ENCODE peak calls at places on chromosomes 1 and 21, in seven cellular contexts. D is tibial artery, B is endodermal cell, K is K562, A is lower leg skin, C is lung, Y is HL-60. O is an unnamed sample.

GRCh38 chr1:177945943-177946650 is 23.8 kb downstream of the SEC16B start:
- DNase-seq in D (no peak), B (peak; percentile 93), K (peak; percentile 70), A (peak; percentile 22), C (peak; percentile 38), Y (no peak), O (peak; percentile 73)

GRCh38 chr1:206693029-206693428 is 8.3 kb downstream of the MAPKAPK2 start:
- DNase-seq in D (peak; percentile 80), B (no peak), K (no peak), A (no peak), C (no peak), Y (no peak), O (no peak)

GRCh38 chr1:163090321-163090945 is 21.3 kb downstream of the RGS4 start:
- DNase-seq in D (no peak), B (no peak), K (no peak), A (no peak), C (no peak), Y (no peak), O (no peak)

GRCh38 chr1:58779837-58780585 is 3.8 kb downstream of the JUN start:
- DNase-seq in D (peak; percentile 33), B (peak; percentile 64), K (no peak), A (peak; percentile 31), C (peak; percentile 50), Y (no peak), O (no peak)

GRCh38 chr1:248373761-248374160 is 1.8 kb upstream of the OR2T6 start:
- DNase-seq in D (no peak), B (no peak), K (no peak), A (no peak), C (no peak), Y (no peak), O (no peak)

GRCh38 chr21:43282358-43283120 is 113.7 kb downstream of the CRYAA start:
- DNase-seq in D (no peak), B (no peak), K (no peak), A (no peak), C (no peak), Y (no peak), O (no peak)

GRCh38 chr1:62625415-62625814 is 28.1 kb downstream of the ANGPTL3 start:
- DNase-seq in D (no peak), B (no peak), K (no peak), A (no peak), C (no peak), Y (peak; percentile 6), O (no peak)

GRCh38 chr1:184387069-184387870 is 441 bp downstream of the C1orf21 start:
- DNase-seq in D (peak; percentile 25), B (peak; percentile 82), K (peak; percentile 29), A (peak; percentile 43), C (peak; percentile 36), Y (no peak), O (peak; percentile 8)

GRCh38 chr1:99645699-99646531 is at the start of gene PALMD:
- DNase-seq in D (peak; percentile 30), B (peak; percentile 65), K (peak; percentile 33), A (peak; percentile 74), C (no peak), Y (no peak), O (no peak)

GRCh38 chr1:172883387-172883791 is 167.4 kb downstream of the TNFSF18 start:
- DNase-seq in D (no peak), B (no peak), K (no peak), A (no peak), C (no peak), Y (no peak), O (no peak)

GRCh38 chr1:76759950-76760349 is 107.3 kb upstream of the ST6GALNAC5 start:
- DNase-seq in D (no peak), B (no peak), K (no peak), A (no peak), C (peak; percentile 73), Y (no peak), O (no peak)

GRCh38 chr1:153537376-153537730 is 1.6 kb upstream of the S100A6 start:
- DNase-seq in D (no peak), B (no peak), K (no peak), A (no peak), C (no peak), Y (no peak), O (no peak)

GRCh38 chr21:36721817-36722216 is 22.9 kb downstream of the SIM2 start:
- DNase-seq in D (no peak), B (peak; percentile 10), K (no peak), A (no peak), C (no peak), Y (no peak), O (peak; percentile 1)

GRCh38 chr1:22447581-22448215 is 4.0 kb upstream of the ZBTB40 start:
- DNase-seq in D (peak; percentile 31), B (no peak), K (no peak), A (no peak), C (no peak), Y (no peak), O (no peak)

GRCh38 chr1:91402023-91402422 is 2.6 kb downstream of the HFM1 start:
- DNase-seq in D (no peak), B (no peak), K (peak; percentile 19), A (no peak), C (no peak), Y (no peak), O (no peak)

GRCh38 chr21:36165356-36165755 is 8.7 kb downstream of the DOP1B start:
- DNase-seq in D (no peak), B (no peak), K (no peak), A (no peak), C (no peak), Y (no peak), O (no peak)

GRCh38 chr1:1308756-1309524 is 543 bp downstream of the PUSL1 start:
- DNase-seq in D (peak; percentile 44), B (peak; percentile 81), K (peak; percentile 56), A (no peak), C (peak; percentile 42), Y (no peak), O (peak; percentile 44)

GRCh38 chr1:18814340-18815202 is 44.9 kb downstream of the TAS1R2 start:
- DNase-seq in D (no peak), B (peak; percentile 61), K (no peak), A (no peak), C (no peak), Y (no peak), O (no peak)

GRCh38 chr1:228939001-228939691 is 203.9 kb downstream of the RHOU start:
- DNase-seq in D (no peak), B (peak; percentile 77), K (no peak), A (no peak), C (no peak), Y (no peak), O (no peak)

DNA sequence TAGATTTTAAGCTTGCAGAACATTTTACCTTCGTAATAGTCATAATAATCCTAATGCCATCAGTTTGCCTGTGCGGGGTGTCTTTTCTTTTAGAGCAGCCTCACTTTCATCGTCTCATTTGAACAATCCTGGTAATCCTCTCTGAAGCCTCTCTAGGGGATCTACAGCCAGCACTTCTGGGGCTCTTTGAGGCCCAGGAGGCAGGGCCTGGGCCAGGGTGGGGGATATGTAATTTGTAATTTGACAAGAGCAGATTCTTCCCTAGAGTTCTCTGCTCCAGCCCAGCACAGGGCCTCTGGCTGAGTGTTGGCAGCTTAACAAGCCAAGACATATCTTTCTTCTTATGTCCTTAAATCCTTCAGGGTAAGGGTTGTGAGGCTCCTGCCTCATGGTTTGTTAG is 45.1 kb upstream of the PARP1 start:
- DNase-seq in D (no peak), B (no peak), K (no peak), A (no peak), C (no peak), Y (no peak), O (no peak)
- TF ChIP-seq CTCF in D (no peak), B (no peak), K (no peak), A (no peak), C (no peak), Y (no peak), O (no peak)

GRCh38 chr1:175419684-175420490 is 227.3 kb upstream of the KIAA0040 start:
- DNase-seq in D (no peak), B (no peak), K (no peak), A (no peak), C (no peak), Y (no peak), O (no peak)

GRCh38 chr1:175420491-175420827 is 227.9 kb upstream of the KIAA0040 start:
- DNase-seq in D (no peak), B (no peak), K (no peak), A (no peak), C (no peak), Y (no peak), O (no peak)

GRCh38 chr1:175410560-175410959 is 218.0 kb upstream of the KIAA0040 start:
- DNase-seq in D (no peak), B (no peak), K (no peak), A (no peak), C (no peak), Y (no peak), O (no peak)

GRCh38 chr1:175413367-175413766 is 220.8 kb upstream of the KIAA0040 start:
- DNase-seq in D (no peak), B (no peak), K (no peak), A (no peak), C (no peak), Y (no peak), O (no peak)

GRCh38 chr1:175415133-175415712 is 222.6 kb upstream of the KIAA0040 start:
- DNase-seq in D (no peak), B (no peak), K (no peak), A (no peak), C (no peak), Y (no peak), O (no peak)
- TF ChIP-seq CTCF in D (no peak), B (no peak), K (no peak), A (no peak), C (no peak), Y (no peak), O (no peak)

GRCh38 chr1:83978056-83978455 is 20.9 kb downstream of the TTLL7 start:
- DNase-seq in D (no peak), B (no peak), K (no peak), A (no peak), C (no peak), Y (no peak), O (no peak)

DNA sequence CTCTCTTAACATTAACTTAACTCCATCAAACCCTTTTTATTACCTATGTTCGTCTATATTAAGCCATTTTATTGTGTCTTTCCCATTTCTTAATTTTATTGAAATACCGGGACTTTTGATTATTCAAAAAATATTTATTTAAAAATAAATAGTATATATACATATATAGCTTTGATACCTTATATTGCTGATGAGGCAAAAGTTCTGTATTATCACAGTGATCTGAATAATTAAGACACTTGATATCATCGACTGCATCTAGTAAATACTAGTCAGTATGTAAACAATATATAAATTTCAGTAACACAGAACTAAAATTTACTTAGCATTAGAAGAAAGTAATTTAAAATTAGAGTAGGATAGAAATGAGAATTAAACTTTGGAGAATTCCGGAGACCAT is 22.0 kb downstream of the TTLL7 start:
- DNase-seq in D (no peak), B (no peak), K (no peak), A (no peak), C (no peak), Y (no peak), O (no peak)
- TF ChIP-seq CTCF in D (no peak), B (no peak), K (no peak), A (no peak), C (no peak), Y (no peak), O (no peak)

GRCh38 chr1:182485861-182486260 is 35.9 kb downstream of the RGSL1 start:
- DNase-seq in D (no peak), B (no peak), K (no peak), A (no peak), C (no peak), Y (no peak), O (no peak)

GRCh38 chr1:182484067-182484466 is 34.1 kb downstream of the RGSL1 start:
- DNase-seq in D (no peak), B (no peak), K (no peak), A (no peak), C (no peak), Y (no peak), O (no peak)

GRCh38 chr1:182488803-182489202 is 38.9 kb downstream of the RGSL1 start:
- DNase-seq in D (no peak), B (no peak), K (no peak), A (no peak), C (no peak), Y (no peak), O (no peak)

GRCh38 chr1:182484531-182485257 is 34.7 kb downstream of the RGSL1 start:
- DNase-seq in D (no peak), B (peak; percentile 82), K (no peak), A (no peak), C (no peak), Y (peak; percentile 99), O (peak; percentile 50)
- TF ChIP-seq CTCF in D (no peak), B (peak; percentile 79), K (peak; percentile 43), A (no peak), C (no peak), Y (peak; percentile 88), O (peak; percentile 49)

O was measured in Caco-2.